ENCODE peak calls at places on chromosome 10, in six cellular contexts. W, E, S, L, V and U are unnamed samples.
A peak's percentile ranks its signal among the peaks of the same experiment; 100 is the strongest.

GRCh38 chr10:58625070-58625469 is 112.4 kb downstream of the BICC1 start:
- DNase-seq in W (no peak), E (no peak), S (no peak), L (peak; percentile 74), V (no peak), U (peak; percentile 88)

GRCh38 chr10:114684085-114684821 is 26.2 kb upstream of the ABLIM1 start:
- DNase-seq in W (peak; percentile 69), E (peak; percentile 71), S (peak; percentile 85), L (peak; percentile 43), V (no peak), U (peak; percentile 37)

GRCh38 chr10:21769041-21769440 is 234.5 kb downstream of the DNAJC1 start:
- DNase-seq in W (no peak), E (no peak), S (no peak), L (no peak), V (no peak), U (no peak)

GRCh38 chr10:93757766-93758509 is at the start of gene LGI1:
- DNase-seq in W (no peak), E (no peak), S (no peak), L (no peak), V (no peak), U (no peak)

GRCh38 chr10:62934258-62934657 is 118.1 kb upstream of the EGR2 start:
- DNase-seq in W (no peak), E (no peak), S (no peak), L (no peak), V (no peak), U (no peak)

GRCh38 chr10:55062349-55062748 is 261.3 kb upstream of the PCDH15 start:
- DNase-seq in W (no peak), E (no peak), S (no peak), L (no peak), V (no peak), U (no peak)

GRCh38 chr10:74750848-74751274 is 75.5 kb upstream of the KAT6B start:
- DNase-seq in W (no peak), E (no peak), S (no peak), L (no peak), V (no peak), U (no peak)

GRCh38 chr10:102524746-102525145 is 21.0 kb downstream of the SUFU start:
- DNase-seq in W (no peak), E (no peak), S (no peak), L (no peak), V (peak; percentile 8), U (no peak)

GRCh38 chr10:30858499-30858898 is 173.2 kb downstream of the ZNF438 start:
- DNase-seq in W (no peak), E (no peak), S (peak; percentile 91), L (no peak), V (no peak), U (no peak)

GRCh38 chr10:19920075-19920726 is 104.0 kb downstream of the PLXDC2 start:
- DNase-seq in W (no peak), E (no peak), S (no peak), L (no peak), V (no peak), U (no peak)

GRCh38 chr10:110459600-110459999 is 38.1 kb upstream of the DUSP5 start:
- DNase-seq in W (no peak), E (no peak), S (no peak), L (no peak), V (no peak), U (no peak)

GRCh38 chr10:29470843-29471482 is 163.8 kb downstream of the SVIL start:
- DNase-seq in W (no peak), E (no peak), S (no peak), L (peak; percentile 16), V (no peak), U (no peak)

GRCh38 chr10:78502208-78502943 is 468.7 kb downstream of the RPS24 start:
- DNase-seq in W (no peak), E (no peak), S (peak; percentile 69), L (peak; percentile 62), V (no peak), U (no peak)

GRCh38 chr10:99370993-99371392 is 41.8 kb downstream of the CNNM1 start:
- DNase-seq in W (no peak), E (no peak), S (peak; percentile 36), L (no peak), V (no peak), U (peak; percentile 46)

GRCh38 chr10:109956454-109957091 is 33.3 kb upstream of the XPNPEP1 start:
- DNase-seq in W (no peak), E (peak; percentile 56), S (peak; percentile 41), L (peak; percentile 56), V (no peak), U (peak; percentile 47)

GRCh38 chr10:114473776-114474175 is 69.5 kb upstream of the AFAP1L2 start:
- DNase-seq in W (no peak), E (no peak), S (no peak), L (no peak), V (no peak), U (no peak)

GRCh38 chr10:126777726-126778125 is 107.2 kb upstream of the C10orf90 start:
- DNase-seq in W (no peak), E (no peak), S (no peak), L (no peak), V (no peak), U (no peak)

GRCh38 chr10:126504051-126504760 is 115.9 kb upstream of the ADAM12 start:
- DNase-seq in W (no peak), E (peak; percentile 30), S (peak; percentile 47), L (peak; percentile 84), V (no peak), U (peak; percentile 59)

GRCh38 chr10:73251683-73252444 is 580 bp downstream of the MRPS16 start:
- DNase-seq in W (peak; percentile 47), E (peak; percentile 15), S (peak; percentile 7), L (peak; percentile 49), V (peak; percentile 80), U (no peak)

GRCh38 chr10:92914478-92915066 is 66.3 kb downstream of the EXOC6 start:
- DNase-seq in W (no peak), E (peak; percentile 73), S (peak; percentile 57), L (peak; percentile 58), V (no peak), U (peak; percentile 56)

GRCh38 chr10:2925631-2926030 is 141.7 kb upstream of the PFKP start:
- DNase-seq in W (peak; percentile 69), E (peak; percentile 11), S (peak; percentile 83), L (peak; percentile 51), V (peak; percentile 84), U (peak; percentile 22)

GRCh38 chr10:131669838-131670237 is 231.0 kb upstream of the PPP2R2D start:
- DNase-seq in W (no peak), E (no peak), S (no peak), L (no peak), V (no peak), U (no peak)

GRCh38 chr10:82813856-82814255 is 938.9 kb downstream of the NRG3 start:
- DNase-seq in W (no peak), E (peak; percentile 46), S (peak; percentile 37), L (no peak), V (no peak), U (peak; percentile 28)

GRCh38 chr10:27446091-27446918 is 57.8 kb upstream of the RAB18 start:
- DNase-seq in W (no peak), E (peak; percentile 3), S (peak; percentile 51), L (peak; percentile 51), V (no peak), U (peak; percentile 53)

GRCh38 chr10:86035791-86036543 is 330.6 kb downstream of the GRID1 start:
- DNase-seq in W (no peak), E (no peak), S (no peak), L (no peak), V (no peak), U (no peak)

GRCh38 chr10:121927361-121927840 is 430 bp downstream of the ATE1 start:
- DNase-seq in W (peak; percentile 68), E (peak; percentile 60), S (no peak), L (peak; percentile 59), V (no peak), U (peak; percentile 64)

GRCh38 chr10:127331696-127332095 is 135.3 kb upstream of the INSYN2A start:
- DNase-seq in W (no peak), E (no peak), S (no peak), L (no peak), V (no peak), U (peak; percentile 57)

GRCh38 chr10:4034907-4035581 is 250.0 kb upstream of the KLF6 start:
- DNase-seq in W (no peak), E (peak; percentile 73), S (peak; percentile 6), L (no peak), V (no peak), U (peak; percentile 43)

GRCh38 chr10:77925410-77925794 is 1.2 kb downstream of the DLG5 start:
- DNase-seq in W (no peak), E (peak; percentile 42), S (peak; percentile 17), L (peak; percentile 80), V (no peak), U (peak; percentile 43)

GRCh38 chr10:124994573-124995473 is 52.9 kb downstream of the ZRANB1 start:
- DNase-seq in W (peak; percentile 43), E (no peak), S (no peak), L (no peak), V (peak; percentile 74), U (no peak)
- H3K36me3 ChIP-seq in W (peaks cover 92% of the 10 kb centered on the region), E (peaks cover 18% of the 10 kb centered on the region), S (peaks cover 67% of the 10 kb centered on the region), L (peaks cover 10% of the 10 kb centered on the region), V (peaks cover 100% of the 10 kb centered on the region), U (peaks cover 49% of the 10 kb centered on the region)

DNA sequence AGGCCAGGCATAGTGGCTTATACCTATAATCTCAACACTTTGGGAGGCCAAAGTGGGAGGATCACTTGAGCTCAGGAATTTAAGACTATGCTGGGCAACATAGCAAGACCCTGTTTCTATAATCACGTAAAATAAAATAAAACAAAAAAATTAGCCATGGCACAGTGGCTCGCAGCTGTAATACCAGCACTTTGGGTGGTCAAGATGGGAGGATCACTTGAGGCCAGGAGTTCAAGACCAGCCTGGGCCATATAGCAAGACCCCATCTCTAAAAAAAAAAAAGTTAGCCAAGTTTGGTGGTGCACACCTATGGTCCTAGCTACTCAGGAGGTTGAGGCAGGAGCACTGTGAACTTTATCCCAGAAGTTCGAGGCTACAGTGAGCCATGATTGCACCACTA is 30.9 kb downstream of the DNA2 start:
- DNase-seq in W (no peak), E (no peak), S (no peak), L (no peak), V (no peak), U (no peak)
- H3K36me3 ChIP-seq in W (no peaks in the 10 kb centered on the region), E (peaks cover 2% of the 10 kb centered on the region), S (no peaks in the 10 kb centered on the region), L (peaks cover 42% of the 10 kb centered on the region), V (peaks cover 78% of the 10 kb centered on the region), U (no peaks in the 10 kb centered on the region)

DNA sequence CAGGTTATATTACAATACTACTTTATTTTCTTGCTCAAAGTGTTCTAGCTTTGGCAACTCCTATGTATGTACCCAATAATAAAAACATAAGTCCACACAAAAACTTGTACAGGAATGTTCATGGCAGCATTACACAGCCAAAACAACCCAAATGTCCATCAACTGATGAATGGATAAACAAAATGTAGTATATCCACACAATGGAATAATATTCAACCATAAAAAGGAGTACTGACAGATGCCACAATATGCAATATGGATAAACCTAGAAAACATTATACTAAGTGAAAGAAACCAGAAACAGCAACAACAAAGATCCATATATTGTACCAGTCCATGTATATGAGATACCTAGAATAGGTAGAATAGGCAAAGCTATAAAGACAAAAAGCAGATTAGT is 21.0 kb downstream of the PPA1 start:
- DNase-seq in W (no peak), E (no peak), S (no peak), L (no peak), V (no peak), U (no peak)
- H3K36me3 ChIP-seq in W (peaks cover 99% of the 10 kb centered on the region), E (peaks cover 2% of the 10 kb centered on the region), S (peaks cover 6% of the 10 kb centered on the region), L (peaks cover 77% of the 10 kb centered on the region), V (peaks cover 99% of the 10 kb centered on the region), U (peaks cover 17% of the 10 kb centered on the region)

DNA sequence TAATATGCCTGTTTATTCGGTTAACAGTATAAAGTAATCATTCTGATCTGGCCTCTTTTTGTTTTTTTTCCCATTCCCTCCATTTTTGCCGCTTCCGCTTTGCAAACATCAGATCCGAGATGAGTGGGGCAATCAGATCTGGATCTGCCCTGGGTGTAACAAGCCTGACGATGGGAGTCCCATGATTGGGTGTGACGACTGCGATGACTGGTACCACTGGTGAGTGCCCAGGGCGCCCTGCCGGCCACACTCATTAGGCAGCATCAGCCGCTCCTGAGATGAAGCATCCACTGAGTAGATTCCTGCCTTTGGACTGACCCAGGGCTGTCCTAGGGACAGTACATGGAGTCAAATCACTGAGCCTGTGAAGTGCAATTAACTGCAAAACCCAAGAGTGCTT is 40.9 kb upstream of the GATA3 start:
- DNase-seq in W (no peak), E (peak; percentile 10), S (no peak), L (no peak), V (no peak), U (no peak)
- H3K36me3 ChIP-seq in W (peaks cover 50% of the 10 kb centered on the region), E (no peaks in the 10 kb centered on the region), S (peaks cover 4% of the 10 kb centered on the region), L (no peaks in the 10 kb centered on the region), V (peaks cover 74% of the 10 kb centered on the region), U (peaks cover 3% of the 10 kb centered on the region)